ENCODE peak calls at places on chromosome 15, in seven cellular contexts. One of them, this sample, is unnamed.

GRCh38 chr15:60844431-60845174 is 365.7 kb upstream of the ICE2 start:
- DNase-seq in tibial nerve: no peak
- DNase-seq in Panc1: no peak
- DNase-seq in AG04449: no peak
- DNase-seq in fibroblast of pulmonary artery: no peak
- DNase-seq in tibial artery: no peak
- DNase-seq in CD4-positive, alpha-beta T cell: peak
- DNase-seq in this sample: no peak

GRCh38 chr15:59437777-59438574 is at the start of gene FAM81A:
- DNase-seq in tibial nerve: peak
- DNase-seq in Panc1: no peak
- DNase-seq in AG04449: no peak
- DNase-seq in fibroblast of pulmonary artery: peak
- DNase-seq in tibial artery: peak
- DNase-seq in CD4-positive, alpha-beta T cell: peak
- DNase-seq in this sample: peak

GRCh38 chr15:69760890-69761568 is 308.4 kb downstream of the RPLP1 start:
- DNase-seq in tibial nerve: peak
- DNase-seq in Panc1: peak
- DNase-seq in AG04449: peak
- DNase-seq in fibroblast of pulmonary artery: peak
- DNase-seq in tibial artery: peak
- DNase-seq in CD4-positive, alpha-beta T cell: peak
- DNase-seq in this sample: no peak

GRCh38 chr15:59011262-59011947 is 23.9 kb downstream of the RNF111 start:
- DNase-seq in tibial nerve: no peak
- DNase-seq in Panc1: no peak
- DNase-seq in AG04449: no peak
- DNase-seq in fibroblast of pulmonary artery: no peak
- DNase-seq in tibial artery: no peak
- DNase-seq in CD4-positive, alpha-beta T cell: no peak
- DNase-seq in this sample: no peak

GRCh38 chr15:81338422-81339007 is 14.6 kb upstream of the STARD5 start:
- DNase-seq in tibial nerve: peak
- DNase-seq in Panc1: no peak
- DNase-seq in AG04449: peak
- DNase-seq in fibroblast of pulmonary artery: peak
- DNase-seq in tibial artery: peak
- DNase-seq in CD4-positive, alpha-beta T cell: no peak
- DNase-seq in this sample: no peak

GRCh38 chr15:68885070-68885469 is 45.3 kb upstream of the SPESP1 start:
- DNase-seq in tibial nerve: no peak
- DNase-seq in Panc1: no peak
- DNase-seq in AG04449: peak
- DNase-seq in fibroblast of pulmonary artery: peak
- DNase-seq in tibial artery: no peak
- DNase-seq in CD4-positive, alpha-beta T cell: no peak
- DNase-seq in this sample: no peak

GRCh38 chr15:65026756-65027155 is 2.7 kb downstream of the MTFMT start:
- DNase-seq in tibial nerve: no peak
- DNase-seq in Panc1: no peak
- DNase-seq in AG04449: no peak
- DNase-seq in fibroblast of pulmonary artery: no peak
- DNase-seq in tibial artery: no peak
- DNase-seq in CD4-positive, alpha-beta T cell: no peak
- DNase-seq in this sample: no peak

GRCh38 chr15:63708141-63708772 is 111.1 kb downstream of the FBXL22 start:
- DNase-seq in tibial nerve: no peak
- DNase-seq in Panc1: no peak
- DNase-seq in AG04449: no peak
- DNase-seq in fibroblast of pulmonary artery: peak
- DNase-seq in tibial artery: no peak
- DNase-seq in CD4-positive, alpha-beta T cell: no peak
- DNase-seq in this sample: no peak

GRCh38 chr15:79987969-79988368 is 17.0 kb upstream of the BCL2A1 start:
- DNase-seq in tibial nerve: no peak
- DNase-seq in Panc1: no peak
- DNase-seq in AG04449: no peak
- DNase-seq in fibroblast of pulmonary artery: no peak
- DNase-seq in tibial artery: no peak
- DNase-seq in CD4-positive, alpha-beta T cell: no peak
- DNase-seq in this sample: no peak

GRCh38 chr15:64775551-64776401 is at the start of gene RBPMS2:
- DNase-seq in tibial nerve: peak
- DNase-seq in Panc1: no peak
- DNase-seq in AG04449: no peak
- DNase-seq in fibroblast of pulmonary artery: peak
- DNase-seq in tibial artery: peak
- DNase-seq in CD4-positive, alpha-beta T cell: no peak
- DNase-seq in this sample: no peak

GRCh38 chr15:96333194-96334016 is 2.9 kb downstream of the NR2F2 start:
- DNase-seq in tibial nerve: peak
- DNase-seq in Panc1: no peak
- DNase-seq in AG04449: no peak
- DNase-seq in fibroblast of pulmonary artery: peak
- DNase-seq in tibial artery: peak
- DNase-seq in CD4-positive, alpha-beta T cell: no peak
- DNase-seq in this sample: no peak

DNA sequence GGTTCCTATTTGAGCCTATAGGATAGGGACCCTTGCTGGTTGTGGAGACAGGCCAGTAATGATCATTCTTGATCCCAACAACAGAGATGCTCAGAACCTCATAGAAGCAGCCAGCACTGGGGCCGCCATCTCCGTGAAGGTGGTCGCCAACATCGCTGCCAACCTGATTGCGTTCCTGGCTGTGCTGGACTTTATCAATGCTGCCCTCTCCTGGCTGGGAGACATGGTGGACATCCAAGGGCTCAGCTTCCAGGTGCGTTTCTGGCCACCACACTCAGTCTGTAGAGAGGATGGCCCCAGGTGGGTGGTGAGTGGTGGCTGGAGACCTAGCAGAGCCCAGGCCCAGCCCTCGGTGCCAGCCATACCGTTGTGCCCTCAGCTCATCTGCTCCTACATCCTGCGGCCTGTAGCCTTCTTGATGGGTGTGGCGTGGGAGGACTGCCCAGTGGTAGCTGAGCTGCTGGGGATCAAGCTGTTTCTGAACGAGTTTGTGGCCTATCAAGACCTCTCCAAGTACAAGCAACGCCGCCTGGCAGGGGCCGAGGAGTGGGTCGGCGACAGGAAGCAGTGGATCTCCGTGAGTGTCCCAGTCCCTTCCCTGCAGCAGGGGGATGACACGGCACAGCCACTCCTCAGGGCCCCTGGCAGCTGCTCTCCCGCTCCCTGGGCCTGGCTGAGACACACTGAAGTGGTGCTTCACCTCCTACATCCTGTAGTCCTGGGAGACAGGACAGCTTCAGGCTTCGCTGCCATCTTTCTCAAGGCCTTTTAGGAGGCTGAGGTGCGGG is 46.5 kb upstream of the PDE8A start:
- DNase-seq in tibial nerve: no peak
- DNase-seq in Panc1: no peak
- DNase-seq in AG04449: no peak
- DNase-seq in fibroblast of pulmonary artery: no peak
- DNase-seq in tibial artery: no peak
- DNase-seq in CD4-positive, alpha-beta T cell: no peak
- DNase-seq in this sample: no peak
- TF ChIP-seq CTCF in tibial nerve: no peak
- TF ChIP-seq CTCF in Panc1: no peak
- TF ChIP-seq CTCF in AG04449: no peak
- TF ChIP-seq CTCF in fibroblast of pulmonary artery: peak
- TF ChIP-seq CTCF in tibial artery: no peak
- TF ChIP-seq CTCF in CD4-positive, alpha-beta T cell: no peak
- TF ChIP-seq CTCF in this sample: no peak

GRCh38 chr15:91045065-91045464 is 22.7 kb upstream of the VPS33B start:
- DNase-seq in tibial nerve: no peak
- DNase-seq in Panc1: no peak
- DNase-seq in AG04449: no peak
- DNase-seq in fibroblast of pulmonary artery: no peak
- DNase-seq in tibial artery: no peak
- DNase-seq in CD4-positive, alpha-beta T cell: no peak
- DNase-seq in this sample: no peak
- TF ChIP-seq CTCF in tibial nerve: no peak
- TF ChIP-seq CTCF in Panc1: no peak
- TF ChIP-seq CTCF in AG04449: no peak
- TF ChIP-seq CTCF in fibroblast of pulmonary artery: no peak
- TF ChIP-seq CTCF in tibial artery: no peak
- TF ChIP-seq CTCF in CD4-positive, alpha-beta T cell: no peak
- TF ChIP-seq CTCF in this sample: no peak

GRCh38 chr15:44427756-44428724 is 611 bp downstream of the CTDSPL2 start:
- DNase-seq in tibial nerve: no peak
- DNase-seq in Panc1: no peak
- DNase-seq in AG04449: no peak
- DNase-seq in fibroblast of pulmonary artery: peak
- DNase-seq in tibial artery: no peak
- DNase-seq in CD4-positive, alpha-beta T cell: no peak
- DNase-seq in this sample: no peak
- TF ChIP-seq CTCF in tibial nerve: no peak
- TF ChIP-seq CTCF in Panc1: no peak
- TF ChIP-seq CTCF in AG04449: no peak
- TF ChIP-seq CTCF in fibroblast of pulmonary artery: no peak
- TF ChIP-seq CTCF in tibial artery: no peak
- TF ChIP-seq CTCF in CD4-positive, alpha-beta T cell: peak
- TF ChIP-seq CTCF in this sample: peak

GRCh38 chr15:51971353-51972133 is at the start of gene LEO1:
- DNase-seq in tibial nerve: peak
- DNase-seq in Panc1: peak
- DNase-seq in AG04449: peak
- DNase-seq in fibroblast of pulmonary artery: peak
- DNase-seq in tibial artery: peak
- DNase-seq in CD4-positive, alpha-beta T cell: peak
- DNase-seq in this sample: peak
- TF ChIP-seq CTCF in tibial nerve: peak
- TF ChIP-seq CTCF in Panc1: no peak
- TF ChIP-seq CTCF in AG04449: peak
- TF ChIP-seq CTCF in fibroblast of pulmonary artery: peak
- TF ChIP-seq CTCF in tibial artery: peak
- TF ChIP-seq CTCF in CD4-positive, alpha-beta T cell: peak
- TF ChIP-seq CTCF in this sample: peak

This sample was measured in type B pancreatic cell.